ENCODE peak calls at places on chromosomes 4 and X, in five cellular contexts. P, K, O, U and A are unnamed samples.

GRCh38 chr4:119785963-119786362 is 157.4 kb upstream of the PDE5A start:
- DNase-seq in P (no peak), K (no peak), O (no peak), U (peak), A (peak)

GRCh38 chr4:169810325-169811323 is 52.9 kb upstream of the HPF1 start:
- DNase-seq in P (no peak), K (no peak), O (no peak), U (peak), A (peak)

GRCh38 chr4:112604590-112604989 is 32.1 kb downstream of the ZGRF1 start:
- DNase-seq in P (no peak), K (no peak), O (no peak), U (peak), A (peak)

GRCh38 chr4:8849266-8850073 is 22.2 kb downstream of the HMX1 start:
- DNase-seq in P (peak), K (peak), O (no peak), U (no peak), A (no peak)

GRCh38 chr4:88018471-88018870 is 11.0 kb downstream of the PKD2 start:
- DNase-seq in P (no peak), K (no peak), O (no peak), U (no peak), A (no peak)

GRCh38 chr4:8090312-8090711 is 68.3 kb downstream of the ABLIM2 start:
- DNase-seq in P (no peak), K (peak), O (no peak), U (peak), A (no peak)

GRCh38 chr4:153788419-153789276 is at the start of gene SFRP2:
- DNase-seq in P (no peak), K (no peak), O (no peak), U (no peak), A (no peak)

GRCh38 chrX:19776753-19777152 is 110.6 kb downstream of the SH3KBP1 start:
- DNase-seq in P (no peak), K (no peak), O (no peak), U (no peak), A (peak)

GRCh38 chr4:92236907-92237306 is 66.9 kb upstream of the GRID2 start:
- DNase-seq in P (no peak), K (no peak), O (no peak), U (no peak), A (peak)

GRCh38 chrX:42491145-42491907 is 286.6 kb downstream of the PPP1R2C start:
- DNase-seq in P (no peak), K (no peak), O (no peak), U (no peak), A (no peak)

GRCh38 chr4:185039508-185040273 is 21.4 kb downstream of the HELT start:
- DNase-seq in P (no peak), K (no peak), O (no peak), U (peak), A (peak)

GRCh38 chr4:170109586-170110289 is 20.0 kb upstream of the AADAT start:
- DNase-seq in P (no peak), K (no peak), O (no peak), U (no peak), A (no peak)

GRCh38 chr4:159455675-159456235 is 352.9 kb downstream of the RAPGEF2 start:
- DNase-seq in P (no peak), K (no peak), O (no peak), U (no peak), A (peak)

GRCh38 chr4:173252024-173252935 is 81.9 kb downstream of the HMGB2 start:
- DNase-seq in P (no peak), K (no peak), O (no peak), U (peak), A (peak)

GRCh38 chr4:185249105-185249504 is 39.7 kb downstream of the SNX25 start:
- DNase-seq in P (no peak), K (no peak), O (no peak), U (no peak), A (peak)

GRCh38 chr4:82721819-82722423 is 76.7 kb downstream of the SCD5 start:
- DNase-seq in P (no peak), K (no peak), O (no peak), U (no peak), A (peak)

GRCh38 chrX:72392042-72392441 is 86.3 kb upstream of the CITED1 start:
- DNase-seq in P (no peak), K (no peak), O (no peak), U (no peak), A (no peak)

GRCh38 chr4:116066711-116067245 is 953.4 kb upstream of the NDST4 start:
- DNase-seq in P (no peak), K (no peak), O (no peak), U (no peak), A (peak)

GRCh38 chrX:40778861-40779575 is 43.7 kb upstream of the MED14 start:
- DNase-seq in P (no peak), K (no peak), O (no peak), U (no peak), A (no peak)

GRCh38 chr4:105453550-105454201 is 20.2 kb downstream of the PPA2 start:
- DNase-seq in P (no peak), K (no peak), O (no peak), U (no peak), A (no peak)

GRCh38 chrX:13101439-13102139 is 57.2 kb upstream of the FAM9C start:
- DNase-seq in P (peak), K (peak), O (no peak), U (peak), A (peak)

GRCh38 chrX:119853449-119853848 is 686 bp upstream of the UPF3B start:
- DNase-seq in P (no peak), K (peak), O (no peak), U (no peak), A (no peak)

GRCh38 chr4:100317032-100317864 is 127.0 kb upstream of the DDIT4L start:
- DNase-seq in P (no peak), K (no peak), O (no peak), U (no peak), A (no peak)

GRCh38 chr4:187424636-187425035 is 570.9 kb upstream of the ZFP42 start:
- DNase-seq in P (no peak), K (no peak), O (no peak), U (no peak), A (no peak)